ENCODE peak calls at places on chromosomes 2 and 18, in seven cellular contexts. I is activated CD4-positive, alpha-beta T cell treated with anti-CD3 and anti-CD28 coated beads, Interleukin-2, amount 10 ng/mL, durations not matched to agents 24 days and 14 days; C is CD8-positive, alpha-beta T cell; S is NCI-H774; N is endothelial cell; J is NCI-H345; U is neural progenitor cell. B is an unnamed sample.
A peak's percentile ranks its signal among the peaks of the same experiment; 100 is the strongest.

GRCh38 chr2:201070966-201071304 is 536 bp downstream of the HYCC2 start:
- DNase-seq in U (peak; percentile 3), C (no peak), S (no peak), N (no peak), I (peak; percentile 63), J (no peak), B (no peak)

GRCh38 chr2:27128810-27129571 is 5.4 kb downstream of the ABHD1 start:
- DNase-seq in C (no peak), S (no peak), I (no peak), U (no peak), J (no peak), N (no peak), B (no peak)

GRCh38 chr2:240456607-240457222 is 21.3 kb downstream of the GPC1 start:
- DNase-seq in N (no peak), U (no peak), J (no peak), C (no peak), I (no peak), S (no peak), B (no peak)

GRCh38 chr2:37636209-37637077 is 35.0 kb downstream of the CDC42EP3 start:
- DNase-seq in N (no peak), I (no peak), U (no peak), C (no peak), S (no peak), J (no peak), B (no peak)

GRCh38 chr2:156340377-156340776 is 7.9 kb upstream of the NR4A2 start:
- DNase-seq in I (peak; percentile 65), N (no peak), U (no peak), C (no peak), S (no peak), J (no peak), B (no peak)

GRCh38 chr2:216551234-216551633 is 52.6 kb downstream of the RPL37A start:
- DNase-seq in S (no peak), J (peak; percentile 40), N (no peak), C (no peak), I (no peak), U (no peak), B (no peak)

GRCh38 chr2:191308026-191308425 is 62.8 kb downstream of the MYO1B start:
- DNase-seq in C (no peak), S (no peak), U (no peak), J (no peak), N (no peak), I (no peak), B (no peak)

GRCh38 chr2:233350708-233351107 is 3.6 kb upstream of the DGKD start:
- DNase-seq in J (peak; percentile 10), U (no peak), N (no peak), C (no peak), S (no peak), I (no peak), B (no peak)

GRCh38 chr18:57276720-57277284 is 75.6 kb upstream of the ST8SIA3 start:
- DNase-seq in U (peak; percentile 55), C (no peak), J (no peak), S (no peak), I (no peak), N (no peak), B (no peak)

GRCh38 chr2:16088713-16089112 is 148.4 kb downstream of the MYCN start:
- DNase-seq in C (no peak), I (no peak), N (no peak), S (no peak), U (no peak), J (no peak), B (no peak)

GRCh38 chr2:149021271-149021719 is 17.2 kb upstream of the LYPD6B start:
- DNase-seq in I (no peak), U (no peak), C (no peak), J (no peak), N (no peak), S (no peak), B (no peak)

GRCh38 chr2:46143401-46144132 is 153.6 kb upstream of the EPAS1 start:
- DNase-seq in I (no peak), C (no peak), N (no peak), J (no peak), U (no peak), S (no peak), B (no peak)

GRCh38 chr2:16031848-16032159 is 91.5 kb downstream of the MYCN start:
- DNase-seq in N (no peak), I (no peak), J (peak; percentile 94), C (no peak), U (no peak), S (peak; percentile 4), B (no peak)

GRCh38 chr2:95017836-95018235 is 7.7 kb upstream of the MAL start:
- DNase-seq in U (no peak), I (no peak), C (no peak), J (no peak), S (no peak), N (no peak), B (no peak)

GRCh38 chr18:61764381-61764780 is 128.4 kb downstream of the RNF152 start:
- DNase-seq in J (no peak), I (no peak), U (no peak), S (no peak), C (no peak), N (no peak), B (no peak)

GRCh38 chr2:135843671-135844070 is 6.7 kb upstream of the LCT start:
- DNase-seq in S (no peak), C (no peak), I (no peak), N (no peak), U (no peak), J (no peak), B (no peak)

GRCh38 chr2:11710632-11711381 is 35.6 kb upstream of the LPIN1 start:
- DNase-seq in I (no peak), J (peak; percentile 23), C (no peak), S (no peak), U (no peak), N (no peak), B (no peak)

GRCh38 chr2:101387151-101387807 is at the start of gene CREG2:
- DNase-seq in J (peak; percentile 75), C (peak; percentile 20), I (peak; percentile 90), N (peak; percentile 81), S (no peak), U (peak; percentile 91), B (peak; percentile 87)

GRCh38 chr2:10006248-10007147 is 36.9 kb upstream of the KLF11 start:
- DNase-seq in S (peak; percentile 45), U (no peak), C (no peak), N (no peak), J (peak; percentile 34), I (no peak), B (peak; percentile 30)

GRCh38 chr2:63729362-63729761 is 112.3 kb upstream of the UGP2 start:
- DNase-seq in N (no peak), S (no peak), J (no peak), U (no peak), I (no peak), C (no peak), B (no peak)

GRCh38 chr2:160479269-160479668 is 14.3 kb downstream of the RBMS1 start:
- DNase-seq in U (no peak), S (no peak), C (no peak), I (peak; percentile 53), J (no peak), N (no peak), B (no peak)